ENCODE peak calls at places on chromosome 10, in five cellular contexts. I is BJ, P is hypothalamus, F is psoas muscle, W is aorta. M is an unnamed sample.

GRCh38 chr10:20616918-20617801 is 280.0 kb downstream of the NEBL start:
- DNase-seq in F (no peak), P (no peak), W (no peak), I (no peak), M (no peak)

GRCh38 chr10:78578929-78579328 is 489.8 kb upstream of the ZMIZ1 start:
- DNase-seq in W (no peak), P (no peak), F (no peak), I (no peak), M (no peak)

GRCh38 chr10:99709480-99710229 is 22.3 kb downstream of the COX15 start:
- DNase-seq in W (no peak), F (no peak), I (no peak), P (no peak), M (peak)

GRCh38 chr10:99433378-99434020 is 3.1 kb upstream of the GOT1 start:
- DNase-seq in I (no peak), F (no peak), P (no peak), W (no peak), M (no peak)

GRCh38 chr10:58856508-58857240 is 319.8 kb upstream of the PHYHIPL start:
- DNase-seq in W (no peak), F (peak), P (no peak), I (peak), M (peak)

GRCh38 chr10:85545874-85546273 is 820.7 kb downstream of the GRID1 start:
- DNase-seq in F (no peak), W (no peak), P (no peak), I (no peak), M (no peak)

GRCh38 chr10:126171555-126171954 is 216.7 kb downstream of the ADAM12 start:
- DNase-seq in W (no peak), I (peak), P (no peak), F (no peak), M (peak)

GRCh38 chr10:33460461-33461294 is 126.2 kb upstream of the NRP1 start:
- DNase-seq in F (peak), P (no peak), I (peak), W (peak), M (peak)

M was measured in GM04503.